ENCODE peak calls at places on chromosomes 3 and 15, in eight cellular contexts. N, A, O, U, Q, C, F and E are unnamed samples.

GRCh38 chr3:40924559-40925058 is 274.7 kb upstream of the CTNNB1 start:
- DNase-seq in U (no peak), Q (no peak), C (peak), F (no peak), A (no peak), N (no peak), O (no peak), E (no peak)

GRCh38 chr3:63625161-63625560 is 27.3 kb upstream of the SNTN start:
- DNase-seq in A (no peak), F (no peak), C (no peak), U (no peak), N (peak), Q (no peak), O (no peak), E (no peak)

GRCh38 chr15:31081568-31082250 is 19.8 kb downstream of the TRPM1 start:
- DNase-seq in U (no peak), Q (no peak), A (peak), O (no peak), C (no peak), N (no peak), F (no peak), E (no peak)

GRCh38 chr3:38102073-38102844 is 34.7 kb downstream of the ACAA1 start:
- DNase-seq in A (no peak), C (no peak), F (no peak), N (no peak), U (no peak), Q (no peak), O (no peak), E (no peak)

GRCh38 chr3:189331002-189331418 is 159.2 kb downstream of the TPRG1 start:
- DNase-seq in Q (no peak), U (no peak), N (no peak), O (no peak), A (no peak), F (no peak), C (no peak), E (peak)

GRCh38 chr3:81516042-81516441 is 245.4 kb downstream of the GBE1 start:
- DNase-seq in U (no peak), N (no peak), F (no peak), C (no peak), Q (no peak), O (no peak), A (no peak), E (no peak)

GRCh38 chr3:197936819-197937384 is 13.1 kb upstream of the RPL35A start:
- DNase-seq in C (no peak), U (no peak), N (no peak), A (no peak), F (no peak), Q (no peak), O (no peak), E (no peak)

GRCh38 chr15:71599404-71600225 is 210.7 kb upstream of the NR2E3 start:
- DNase-seq in Q (no peak), A (no peak), F (no peak), C (no peak), N (no peak), U (no peak), O (no peak), E (no peak)

GRCh38 chr3:72487946-72488735 is 360.1 kb downstream of the SHQ1 start:
- DNase-seq in Q (no peak), N (no peak), F (no peak), C (no peak), A (no peak), U (no peak), O (no peak), E (no peak)

GRCh38 chr15:31272558-31273257 is 53.9 kb upstream of the KLF13 start:
- DNase-seq in Q (no peak), C (no peak), N (no peak), U (no peak), O (no peak), F (no peak), A (peak), E (no peak)

GRCh38 chr15:27250223-27250622 is 279.2 kb downstream of the GABRG3 start:
- DNase-seq in N (no peak), U (no peak), Q (no peak), A (no peak), F (no peak), O (no peak), C (no peak), E (no peak)

GRCh38 chr3:72123908-72124441 is 339.0 kb upstream of the PROK2 start:
- DNase-seq in F (no peak), A (peak), Q (no peak), C (peak), O (no peak), N (peak), U (no peak), E (no peak)

GRCh38 chr15:37229855-37230254 is 129.5 kb upstream of the MEIS2 start:
- DNase-seq in O (no peak), Q (no peak), F (no peak), A (no peak), C (no peak), U (no peak), N (no peak), E (no peak)